ENCODE peak calls at places on chromosomes 2 and 18, in six cellular contexts. One of them, this sample, is unnamed.

GRCh38 chr2:191056218-191056617 is 42.2 kb upstream of the STAT1 start:
- DNase-seq in right atrium auricular region: no peak
- DNase-seq in RWPE1: no peak
- DNase-seq in Calu3: no peak
- DNase-seq in spleen: no peak
- DNase-seq in HFF-Myc: no peak
- DNase-seq in this sample: no peak

GRCh38 chr2:44954902-44955592 is 13.5 kb downstream of the SIX3 start:
- DNase-seq in RWPE1: no peak
- DNase-seq in spleen: no peak
- DNase-seq in right atrium auricular region: no peak
- DNase-seq in HFF-Myc: no peak
- DNase-seq in Calu3: no peak
- DNase-seq in this sample: no peak

GRCh38 chr2:84202166-84202565 is 256.9 kb downstream of the SUCLG1 start:
- DNase-seq in RWPE1: no peak
- DNase-seq in Calu3: no peak
- DNase-seq in right atrium auricular region: no peak
- DNase-seq in HFF-Myc: no peak
- DNase-seq in spleen: no peak
- DNase-seq in this sample: no peak

GRCh38 chr2:73000808-73001570 is 70.5 kb downstream of the SFXN5 start:
- DNase-seq in spleen: no peak
- DNase-seq in RWPE1: no peak
- DNase-seq in HFF-Myc: no peak
- DNase-seq in Calu3: no peak
- DNase-seq in right atrium auricular region: peak
- DNase-seq in this sample: no peak

GRCh38 chr2:54557601-54558187 is 101.6 kb downstream of the SPTBN1 start:
- DNase-seq in Calu3: peak
- DNase-seq in RWPE1: peak
- DNase-seq in HFF-Myc: no peak
- DNase-seq in spleen: peak
- DNase-seq in right atrium auricular region: peak
- DNase-seq in this sample: peak

GRCh38 chr2:160035125-160035524 is 27.3 kb downstream of the PLA2R1 start:
- DNase-seq in RWPE1: no peak
- DNase-seq in right atrium auricular region: no peak
- DNase-seq in HFF-Myc: no peak
- DNase-seq in spleen: no peak
- DNase-seq in Calu3: no peak
- DNase-seq in this sample: no peak

GRCh38 chr18:48920408-48921038 is 30.2 kb downstream of the SMAD7 start:
- DNase-seq in HFF-Myc: no peak
- DNase-seq in spleen: no peak
- DNase-seq in RWPE1: no peak
- DNase-seq in Calu3: no peak
- DNase-seq in right atrium auricular region: no peak
- DNase-seq in this sample: no peak

GRCh38 chr2:177264539-177265385 is at the start of gene NFE2L2:
- DNase-seq in spleen: peak
- DNase-seq in Calu3: peak
- DNase-seq in RWPE1: peak
- DNase-seq in right atrium auricular region: peak
- DNase-seq in HFF-Myc: peak
- DNase-seq in this sample: peak

GRCh38 chr2:197377670-197378069 is 57.2 kb downstream of the SF3B1 start:
- DNase-seq in spleen: no peak
- DNase-seq in HFF-Myc: no peak
- DNase-seq in right atrium auricular region: no peak
- DNase-seq in Calu3: no peak
- DNase-seq in RWPE1: no peak
- DNase-seq in this sample: no peak

GRCh38 chr2:217551229-217551909 is 451.4 kb downstream of the TNS1 start:
- DNase-seq in RWPE1: no peak
- DNase-seq in Calu3: no peak
- DNase-seq in spleen: no peak
- DNase-seq in right atrium auricular region: no peak
- DNase-seq in HFF-Myc: no peak
- DNase-seq in this sample: peak

GRCh38 chr2:209922116-209922515 is 80.3 kb upstream of the RPE start:
- DNase-seq in Calu3: no peak
- DNase-seq in right atrium auricular region: no peak
- DNase-seq in spleen: no peak
- DNase-seq in RWPE1: no peak
- DNase-seq in HFF-Myc: no peak
- DNase-seq in this sample: no peak

GRCh38 chr18:43705850-43706249 is 428.6 kb upstream of the SYT4 start:
- DNase-seq in Calu3: no peak
- DNase-seq in RWPE1: no peak
- DNase-seq in spleen: no peak
- DNase-seq in HFF-Myc: no peak
- DNase-seq in right atrium auricular region: no peak
- DNase-seq in this sample: no peak

GRCh38 chr18:72692086-72692485 is 147.9 kb upstream of the CBLN2 start:
- DNase-seq in RWPE1: no peak
- DNase-seq in spleen: no peak
- DNase-seq in Calu3: peak
- DNase-seq in HFF-Myc: no peak
- DNase-seq in right atrium auricular region: no peak
- DNase-seq in this sample: no peak

GRCh38 chr2:177195194-177195593 is 17.4 kb upstream of the HNRNPA3 start:
- DNase-seq in spleen: no peak
- DNase-seq in Calu3: no peak
- DNase-seq in HFF-Myc: no peak
- DNase-seq in right atrium auricular region: no peak
- DNase-seq in RWPE1: no peak
- DNase-seq in this sample: no peak

GRCh38 chr2:232447638-232448472 is 8.1 kb upstream of the ALPI start:
- DNase-seq in HFF-Myc: no peak
- DNase-seq in RWPE1: no peak
- DNase-seq in Calu3: no peak
- DNase-seq in spleen: no peak
- DNase-seq in right atrium auricular region: no peak
- DNase-seq in this sample: no peak

GRCh38 chr2:65383571-65384488 is 48.6 kb downstream of the SPRED2 start:
- DNase-seq in RWPE1: no peak
- DNase-seq in Calu3: no peak
- DNase-seq in right atrium auricular region: no peak
- DNase-seq in HFF-Myc: no peak
- DNase-seq in spleen: no peak
- DNase-seq in this sample: peak

GRCh38 chr18:54742654-54743053 is 85.6 kb upstream of the RAB27B start:
- DNase-seq in RWPE1: peak
- DNase-seq in right atrium auricular region: peak
- DNase-seq in Calu3: no peak
- DNase-seq in spleen: no peak
- DNase-seq in HFF-Myc: peak
- DNase-seq in this sample: peak

GRCh38 chr2:32715391-32715841 is 87.6 kb downstream of the TTC27 start:
- DNase-seq in spleen: no peak
- DNase-seq in RWPE1: peak
- DNase-seq in right atrium auricular region: no peak
- DNase-seq in HFF-Myc: no peak
- DNase-seq in Calu3: no peak
- DNase-seq in this sample: no peak

GRCh38 chr2:15939556-15939853 is 845 bp upstream of the MYCN start:
- DNase-seq in HFF-Myc: no peak
- DNase-seq in right atrium auricular region: no peak
- DNase-seq in spleen: peak
- DNase-seq in Calu3: no peak
- DNase-seq in RWPE1: peak
- DNase-seq in this sample: peak

GRCh38 chr2:61371027-61371426 is 99.9 kb downstream of the USP34 start:
- DNase-seq in RWPE1: no peak
- DNase-seq in HFF-Myc: no peak
- DNase-seq in Calu3: no peak
- DNase-seq in right atrium auricular region: no peak
- DNase-seq in spleen: no peak
- DNase-seq in this sample: peak

GRCh38 chr2:173101687-173102086 is 26.0 kb downstream of the MAP3K20 start:
- DNase-seq in spleen: no peak
- DNase-seq in RWPE1: peak
- DNase-seq in HFF-Myc: no peak
- DNase-seq in Calu3: no peak
- DNase-seq in right atrium auricular region: no peak
- DNase-seq in this sample: no peak

GRCh38 chr2:164589522-164589921 is 31.8 kb downstream of the GRB14 start:
- DNase-seq in RWPE1: no peak
- DNase-seq in HFF-Myc: peak
- DNase-seq in right atrium auricular region: no peak
- DNase-seq in spleen: no peak
- DNase-seq in Calu3: no peak
- DNase-seq in this sample: no peak

GRCh38 chr2:163157891-163158511 is 319.4 kb upstream of the KCNH7 start:
- DNase-seq in right atrium auricular region: no peak
- DNase-seq in HFF-Myc: peak
- DNase-seq in spleen: no peak
- DNase-seq in Calu3: no peak
- DNase-seq in RWPE1: peak
- DNase-seq in this sample: peak

GRCh38 chr2:217106650-217107014 is 246.8 kb upstream of the TNP1 start:
- DNase-seq in RWPE1: peak
- DNase-seq in Calu3: no peak
- DNase-seq in spleen: no peak
- DNase-seq in HFF-Myc: no peak
- DNase-seq in right atrium auricular region: no peak
- DNase-seq in this sample: peak

GRCh38 chr2:189880429-189880828 is 96.2 kb downstream of the PMS1 start:
- DNase-seq in RWPE1: no peak
- DNase-seq in Calu3: no peak
- DNase-seq in right atrium auricular region: no peak
- DNase-seq in spleen: no peak
- DNase-seq in HFF-Myc: no peak
- DNase-seq in this sample: no peak

GRCh38 chr2:119678021-119678656 is 862 bp upstream of the TMEM177 start:
- DNase-seq in right atrium auricular region: no peak
- DNase-seq in RWPE1: no peak
- DNase-seq in Calu3: peak
- DNase-seq in HFF-Myc: no peak
- DNase-seq in spleen: peak
- DNase-seq in this sample: peak

GRCh38 chr2:163453920-163454319 is 281.9 kb downstream of the FIGN start:
- DNase-seq in spleen: no peak
- DNase-seq in Calu3: no peak
- DNase-seq in right atrium auricular region: no peak
- DNase-seq in RWPE1: no peak
- DNase-seq in HFF-Myc: no peak
- DNase-seq in this sample: no peak

GRCh38 chr2:8158714-8159113 is 523.1 kb upstream of the ID2 start:
- DNase-seq in HFF-Myc: no peak
- DNase-seq in Calu3: no peak
- DNase-seq in RWPE1: no peak
- DNase-seq in spleen: no peak
- DNase-seq in right atrium auricular region: no peak
- DNase-seq in this sample: no peak

GRCh38 chr2:193505620-193506019 is 1310.9 kb upstream of the TMEFF2 start:
- DNase-seq in right atrium auricular region: no peak
- DNase-seq in HFF-Myc: no peak
- DNase-seq in RWPE1: no peak
- DNase-seq in Calu3: no peak
- DNase-seq in spleen: no peak
- DNase-seq in this sample: no peak
- TF ChIP-seq CTCF in right atrium auricular region: no peak
- TF ChIP-seq CTCF in HFF-Myc: no peak
- TF ChIP-seq CTCF in RWPE1: no peak
- TF ChIP-seq CTCF in Calu3: no peak
- TF ChIP-seq CTCF in spleen: no peak
- TF ChIP-seq CTCF in this sample: no peak

DNA sequence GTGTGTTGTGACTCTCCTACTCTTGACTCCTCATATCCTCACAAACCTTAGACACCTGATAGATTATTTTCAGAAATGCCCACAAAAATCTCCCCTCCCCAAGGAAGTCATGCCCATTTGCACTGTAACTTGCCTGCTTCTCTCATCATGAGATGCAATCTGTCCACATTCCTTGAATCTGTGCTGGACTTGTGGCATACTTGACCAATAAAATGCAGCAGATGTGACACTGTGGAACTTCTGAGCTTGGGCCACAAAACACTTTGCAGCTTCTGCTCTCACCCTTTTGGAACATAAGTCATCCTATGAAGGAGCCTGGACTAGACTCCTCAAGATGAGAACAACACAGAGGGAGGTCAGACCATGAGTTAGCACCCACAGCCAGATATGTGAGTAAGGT is 4.4 kb upstream of the PID1 start:
- DNase-seq in spleen: no peak
- DNase-seq in right atrium auricular region: no peak
- DNase-seq in RWPE1: no peak
- DNase-seq in Calu3: no peak
- DNase-seq in HFF-Myc: no peak
- DNase-seq in this sample: no peak
- TF ChIP-seq CTCF in spleen: no peak
- TF ChIP-seq CTCF in right atrium auricular region: no peak
- TF ChIP-seq CTCF in RWPE1: no peak
- TF ChIP-seq CTCF in Calu3: no peak
- TF ChIP-seq CTCF in HFF-Myc: no peak
- TF ChIP-seq CTCF in this sample: no peak

DNA sequence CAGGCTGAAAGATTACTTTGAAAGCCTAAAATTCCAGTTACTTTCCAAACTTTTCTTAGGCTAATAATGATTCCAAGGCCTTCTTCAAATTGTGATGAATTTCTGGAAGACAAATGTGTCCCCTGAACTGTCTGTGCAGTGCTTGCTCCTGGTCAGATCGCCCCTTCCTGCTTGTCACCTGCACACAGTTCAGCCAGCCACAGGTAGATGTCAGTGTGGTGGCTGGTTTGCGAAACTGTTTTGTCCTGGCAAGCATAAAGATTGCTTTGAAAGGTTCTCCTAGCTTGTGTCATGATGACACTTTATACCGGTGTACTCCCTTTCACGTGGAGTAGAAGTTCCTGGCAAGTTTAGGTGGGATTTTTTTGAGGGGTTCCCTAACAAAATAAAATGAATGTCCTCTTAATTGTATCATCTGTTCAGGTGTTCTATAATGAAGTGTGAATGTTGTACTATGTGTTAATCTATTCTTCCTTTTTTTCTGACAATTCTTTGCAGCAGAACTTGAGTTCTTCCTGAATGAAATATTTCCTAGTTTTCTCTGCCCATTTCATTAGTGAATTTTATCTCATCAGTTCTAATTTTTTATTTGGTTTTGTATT is 298.8 kb downstream of the ZNF407 start:
- DNase-seq in RWPE1: peak
- DNase-seq in Calu3: peak
- DNase-seq in HFF-Myc: no peak
- DNase-seq in right atrium auricular region: no peak
- DNase-seq in spleen: no peak
- DNase-seq in this sample: peak
- TF ChIP-seq CTCF in RWPE1: peak
- TF ChIP-seq CTCF in Calu3: peak
- TF ChIP-seq CTCF in HFF-Myc: peak
- TF ChIP-seq CTCF in right atrium auricular region: peak
- TF ChIP-seq CTCF in spleen: peak
- TF ChIP-seq CTCF in this sample: peak

DNA sequence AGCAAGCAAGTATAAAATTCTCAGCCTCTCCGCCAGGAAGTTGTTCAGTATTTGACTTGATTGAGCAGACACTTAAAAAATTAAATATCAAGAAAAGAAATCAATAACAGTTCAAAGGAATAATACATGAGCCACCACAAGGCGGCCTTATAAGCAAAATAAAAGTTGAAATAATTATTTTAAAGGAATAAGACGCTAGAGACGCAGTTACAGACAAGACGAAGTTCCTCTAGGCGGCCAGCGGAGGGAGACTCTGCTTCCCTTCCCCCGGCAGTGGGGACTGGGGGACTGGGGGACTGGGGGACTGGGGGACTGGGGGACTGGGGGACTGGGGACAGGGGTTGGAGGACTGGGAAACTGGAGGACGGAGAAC is 524 bp downstream of the CCDC178 start:
- DNase-seq in RWPE1: no peak
- DNase-seq in Calu3: no peak
- DNase-seq in HFF-Myc: peak
- DNase-seq in right atrium auricular region: no peak
- DNase-seq in spleen: no peak
- DNase-seq in this sample: peak
- TF ChIP-seq CTCF in RWPE1: no peak
- TF ChIP-seq CTCF in Calu3: no peak
- TF ChIP-seq CTCF in HFF-Myc: peak
- TF ChIP-seq CTCF in right atrium auricular region: peak
- TF ChIP-seq CTCF in spleen: no peak
- TF ChIP-seq CTCF in this sample: peak

This sample was measured in PC-3.